ENCODE peak calls at places on chromosomes 7 and 10, in nine cellular contexts. G, O, J, N, C, T, I, S and D are unnamed samples.

GRCh38 chr7:63080831-63081230 is 917.8 kb upstream of the ZNF722 start:
- DNase-seq in G (no peak), O (no peak), J (no peak), N (no peak), C (no peak), T (no peak), I (no peak), S (no peak), D (no peak)

GRCh38 chr10:67815571-67816059 is 22.4 kb downstream of the DNAJC12 start:
- DNase-seq in G (no peak), O (no peak), J (no peak), N (no peak), C (no peak), T (no peak), I (no peak), S (no peak), D (no peak)

GRCh38 chr7:125383324-125383723 is 453.7 kb upstream of the POT1 start:
- DNase-seq in G (no peak), O (no peak), J (no peak), N (no peak), C (no peak), T (no peak), I (no peak), S (no peak), D (no peak)

GRCh38 chr10:20839141-20839540 is 58.0 kb downstream of the NEBL start:
- DNase-seq in G (no peak), O (no peak), J (no peak), N (no peak), C (no peak), T (no peak), I (no peak), S (no peak), D (no peak)

GRCh38 chr10:114624941-114625780 is 32.9 kb downstream of the ABLIM1 start:
- DNase-seq in G (no peak), O (no peak), J (no peak), N (no peak), C (no peak), T (no peak), I (no peak), S (no peak), D (no peak)

GRCh38 chr7:25762511-25763119 is 389.4 kb upstream of the NFE2L3 start:
- DNase-seq in G (no peak), O (no peak), J (no peak), N (no peak), C (no peak), T (no peak), I (no peak), S (no peak), D (no peak)

GRCh38 chr10:45495438-45496152 is 121.6 kb downstream of the ALOX5 start:
- DNase-seq in G (no peak), O (no peak), J (no peak), N (no peak), C (no peak), T (no peak), I (no peak), S (no peak), D (no peak)

GRCh38 chr7:153524070-153524601 is 528.1 kb upstream of the DPP6 start:
- DNase-seq in G (peak), O (no peak), J (no peak), N (no peak), C (no peak), T (no peak), I (no peak), S (no peak), D (no peak)

GRCh38 chr10:5961405-5962100 is 15.8 kb downstream of the IL15RA start:
- DNase-seq in G (no peak), O (no peak), J (no peak), N (no peak), C (no peak), T (no peak), I (no peak), S (no peak), D (no peak)

GRCh38 chr10:113132651-113133088 is 182.6 kb downstream of the TCF7L2 start:
- DNase-seq in G (no peak), O (no peak), J (no peak), N (no peak), C (peak), T (no peak), I (no peak), S (no peak), D (peak)

GRCh38 chr10:89064764-89065163 is 74.2 kb downstream of the FAS start:
- DNase-seq in G (no peak), O (peak), J (no peak), N (no peak), C (no peak), T (no peak), I (no peak), S (no peak), D (no peak)

GRCh38 chr10:122143238-122143841 is 127.8 kb upstream of the BTBD16 start:
- DNase-seq in G (no peak), O (no peak), J (no peak), N (no peak), C (no peak), T (no peak), I (no peak), S (no peak), D (no peak)

GRCh38 chr10:132283604-132284382 is 24.0 kb downstream of the STK32C start:
- DNase-seq in G (no peak), O (no peak), J (no peak), N (no peak), C (peak), T (no peak), I (no peak), S (no peak), D (no peak)

GRCh38 chr7:30468791-30469190 is 9.8 kb downstream of the NOD1 start:
- DNase-seq in G (no peak), O (no peak), J (no peak), N (no peak), C (no peak), T (no peak), I (no peak), S (no peak), D (no peak)

GRCh38 chr7:47327306-47327697 is 254.6 kb downstream of the TNS3 start:
- DNase-seq in G (no peak), O (no peak), J (no peak), N (no peak), C (peak), T (no peak), I (no peak), S (no peak), D (peak)

GRCh38 chr10:31602541-31603244 is 283.7 kb downstream of the ZEB1 start:
- DNase-seq in G (peak), O (peak), J (no peak), N (no peak), C (peak), T (no peak), I (peak), S (no peak), D (peak)

GRCh38 chr7:132817844-132818427 is 241.7 kb upstream of the PLXNA4 start:
- DNase-seq in G (no peak), O (no peak), J (no peak), N (no peak), C (peak), T (no peak), I (no peak), S (no peak), D (peak)

GRCh38 chr10:50406457-50407076 is 155.3 kb upstream of the ASAH2 start:
- DNase-seq in G (no peak), O (no peak), J (no peak), N (no peak), C (no peak), T (no peak), I (no peak), S (no peak), D (no peak)